ENCODE peak calls at places on chromosomes 7 and 10, in four cellular contexts. L is adrenal gland, W is heart left ventricle, U is gastrocnemius medialis. P is an unnamed sample.
A peak's percentile ranks its signal among the peaks of the same experiment; 100 is the strongest.

GRCh38 chr7:73885975-73886798 is 25.2 kb downstream of the TMEM270 start:
- DNase-seq in U (peak; percentile 42), W (peak; percentile 79), L (peak; percentile 16), P (peak; percentile 27)

GRCh38 chr7:101598422-101598957 is 30.6 kb downstream of the MYL10 start:
- DNase-seq in W (no peak), U (no peak), L (no peak), P (no peak)

GRCh38 chr7:155215576-155216325 is 81.9 kb upstream of the INSIG1 start:
- DNase-seq in L (no peak), W (peak; percentile 0), U (no peak), P (no peak)

GRCh38 chr10:85927952-85928677 is 438.5 kb downstream of the GRID1 start:
- DNase-seq in U (no peak), W (no peak), L (no peak), P (no peak)

GRCh38 chr10:71494470-71494869 is 97.8 kb downstream of the CDH23 start:
- DNase-seq in L (no peak), U (no peak), W (no peak), P (no peak)

GRCh38 chr10:117541909-117542705 is 439 bp upstream of the EMX2 start:
- DNase-seq in W (no peak), L (peak; percentile 11), U (peak; percentile 66), P (peak; percentile 76)

GRCh38 chr10:49104323-49104722 is 11.0 kb downstream of the VSTM4 start:
- DNase-seq in U (no peak), W (no peak), L (no peak), P (no peak)

GRCh38 chr7:32158076-32158475 is 87.9 kb upstream of the PDE1C start:
- DNase-seq in U (no peak), W (peak; percentile 73), L (no peak), P (no peak)

GRCh38 chr10:111871458-111871857 is 312.1 kb downstream of the GPAM start:
- DNase-seq in L (no peak), W (no peak), U (no peak), P (no peak)

GRCh38 chr7:20539201-20539600 is 76.3 kb upstream of the ABCB5 start:
- DNase-seq in W (no peak), U (no peak), L (peak; percentile 9), P (no peak)

GRCh38 chr7:34672430-34672829 is 14.4 kb downstream of the NPSR1 start:
- DNase-seq in L (no peak), W (no peak), U (no peak), P (no peak)

GRCh38 chr7:15213093-15213492 is 310.5 kb upstream of the DGKB start:
- DNase-seq in L (no peak), U (no peak), W (no peak), P (no peak)

GRCh38 chr7:44348300-44348699 is 22.9 kb upstream of the CAMK2B start:
- DNase-seq in U (no peak), L (peak; percentile 8), W (no peak), P (peak; percentile 24)

GRCh38 chr10:102918817-102919236 is 733 bp downstream of the CNNM2 start:
- DNase-seq in W (no peak), L (no peak), U (no peak), P (no peak)

GRCh38 chr7:151080522-151081169 is at the start of gene FASTK:
- DNase-seq in L (peak; percentile 93), W (peak; percentile 94), U (peak; percentile 90), P (peak; percentile 91)

GRCh38 chr7:24129597-24129996 is 154.4 kb upstream of the NPY start:
- DNase-seq in W (no peak), U (no peak), L (peak; percentile 2), P (no peak)

GRCh38 chr10:98242823-98243222 is 25.2 kb downstream of the LOXL4 start:
- DNase-seq in U (no peak), L (no peak), W (no peak), P (peak; percentile 40)

GRCh38 chr7:55540226-55540858 is 32.0 kb downstream of the VOPP1 start:
- DNase-seq in W (no peak), L (no peak), U (no peak), P (no peak)

GRCh38 chr10:3578159-3578558 is 206.8 kb downstream of the KLF6 start:
- DNase-seq in U (no peak), L (no peak), W (no peak), P (no peak)

GRCh38 chr10:15585303-15585715 is 134.4 kb downstream of the ITGA8 start:
- DNase-seq in U (no peak), W (peak; percentile 41), L (peak; percentile 79), P (peak; percentile 69)

GRCh38 chr10:91603931-91604331 is 28.9 kb downstream of the PPP1R3C start:
- DNase-seq in W (no peak), L (no peak), U (no peak), P (no peak)

DNA sequence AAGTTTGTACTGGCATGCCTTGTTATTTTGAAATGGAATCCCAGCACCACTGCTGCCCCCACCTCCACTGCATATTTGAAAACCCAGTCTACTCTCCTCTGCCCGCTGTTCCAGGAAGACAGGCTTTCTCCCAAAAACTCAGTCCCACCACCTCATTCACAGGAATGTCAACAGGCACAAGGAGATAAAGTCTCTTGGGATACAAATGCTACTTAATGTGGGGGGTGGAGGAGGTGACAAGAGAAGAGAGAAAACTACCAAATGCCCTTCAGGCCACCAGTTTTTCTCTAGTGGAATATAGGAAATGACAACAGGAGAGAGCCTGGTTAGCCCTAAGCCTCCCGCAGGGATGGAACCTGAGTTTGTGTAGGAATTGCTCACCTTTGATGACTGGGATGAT is 1.0 kb upstream of the COL13A1 start:
- DNase-seq in W (no peak), L (no peak), U (no peak), P (no peak)
- H3K27ac ChIP-seq in W (no peak overlapping the region), L (no peak overlapping the region), U (peak overlapping the region; percentile 89), P (peak overlapping the region; percentile 86)

GRCh38 chr10:114607358-114607998 is 50.6 kb downstream of the ABLIM1 start:
- DNase-seq in W (no peak), L (peak; percentile 64), U (no peak), P (peak; percentile 62)

GRCh38 chr10:114613237-114613979 is 44.7 kb downstream of the ABLIM1 start:
- DNase-seq in L (no peak), U (no peak), W (no peak), P (no peak)

GRCh38 chr10:114605155-114605797 is 52.8 kb downstream of the ABLIM1 start:
- DNase-seq in L (no peak), W (no peak), U (no peak), P (no peak)

GRCh38 chr10:114611617-114612016 is 46.5 kb downstream of the ABLIM1 start:
- DNase-seq in U (no peak), L (peak; percentile 33), W (no peak), P (no peak)

GRCh38 chr10:114609518-114610426 is 48.3 kb downstream of the ABLIM1 start:
- DNase-seq in U (no peak), L (no peak), W (no peak), P (no peak)
- H3K27ac ChIP-seq in U (peak overlapping the region; percentile 66), L (no peak overlapping the region), W (peak overlapping the region; percentile 62), P (no peak overlapping the region)

GRCh38 chr10:110447886-110448285 is 49.8 kb upstream of the DUSP5 start:
- DNase-seq in U (no peak), L (no peak), W (no peak), P (no peak)
- H3K27ac ChIP-seq in U (no peak overlapping the region), L (no peak overlapping the region), W (peak overlapping the region; percentile 60), P (no peak overlapping the region)

GRCh38 chr7:16999541-17000266 is 117.9 kb upstream of the AGR3 start:
- DNase-seq in U (no peak), W (no peak), L (no peak), P (no peak)

GRCh38 chr7:17007841-17008240 is 126.1 kb upstream of the AGR3 start:
- DNase-seq in L (no peak), U (no peak), W (no peak), P (no peak)

GRCh38 chr7:17010637-17011300 is 129.0 kb upstream of the AGR3 start:
- DNase-seq in U (no peak), L (no peak), W (no peak), P (no peak)

GRCh38 chr7:17009007-17009719 is 127.4 kb upstream of the AGR3 start:
- DNase-seq in U (no peak), W (no peak), L (no peak), P (peak; percentile 68)

DNA sequence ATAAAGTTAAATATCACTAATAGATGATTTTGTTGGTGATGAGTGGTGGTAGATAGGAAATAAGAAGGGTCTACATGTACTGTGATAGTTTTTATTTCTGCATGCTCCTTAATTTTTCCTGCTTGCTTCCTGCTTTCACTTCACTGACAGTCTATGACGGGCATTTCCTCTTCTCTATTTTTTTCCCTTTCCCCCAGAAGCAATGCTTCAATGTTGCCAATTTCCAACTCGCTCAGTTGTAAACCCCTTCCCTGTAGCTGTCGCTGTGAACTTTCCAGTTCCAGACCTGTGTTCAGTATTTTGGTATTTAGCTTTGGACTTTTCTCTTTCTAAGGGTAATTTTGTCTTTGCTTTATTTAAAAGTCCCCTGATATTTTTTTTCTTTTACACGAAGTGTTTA is 123.5 kb upstream of the AGR3 start:
- DNase-seq in W (no peak), L (no peak), U (no peak), P (peak; percentile 38)
- H3K27ac ChIP-seq in W (no peak overlapping the region), L (no peak overlapping the region), U (no peak overlapping the region), P (no peak overlapping the region)